ENCODE peak calls at places on chromosomes 7 and 10, in six cellular contexts. K is CD8-positive, alpha-beta memory T cell; M is body of pancreas; J is stomach; O is astrocyte; C is IMR-90. P is an unnamed sample. For H3K9me3, the result is how much of the 10 kb centered on the place peaks cover.

GRCh38 chr10:122550427-122550826 is 10.1 kb upstream of the DMBT1 start:
- DNase-seq in K (no peak), M (no peak), J (no peak), O (no peak), C (no peak), P (no peak)

GRCh38 chr10:31926765-31927596 is 1.6 kb downstream of the ARHGAP12 start:
- DNase-seq in K (no peak), M (no peak), J (no peak), O (no peak), C (no peak), P (no peak)

GRCh38 chr7:155188357-155188756 is 109.3 kb upstream of the INSIG1 start:
- DNase-seq in K (no peak), M (no peak), J (no peak), O (no peak), C (no peak), P (no peak)

GRCh38 chr7:137754076-137754851 is 92.5 kb downstream of the DGKI start:
- DNase-seq in K (no peak), M (no peak), J (no peak), O (peak), C (peak), P (no peak)

GRCh38 chr10:13651969-13652720 is 65.4 kb downstream of the PRPF18 start:
- DNase-seq in K (no peak), M (no peak), J (no peak), O (no peak), C (no peak), P (no peak)

GRCh38 chr7:96495751-96496216 is 173.9 kb upstream of the SLC25A13 start:
- DNase-seq in K (no peak), M (no peak), J (no peak), O (no peak), C (no peak), P (no peak)

GRCh38 chr7:19692111-19692828 is 16.6 kb downstream of the POLR1F start:
- DNase-seq in K (no peak), M (no peak), J (no peak), O (no peak), C (no peak), P (no peak)

GRCh38 chr10:89793649-89794254 is 92.4 kb downstream of the KIF20B start:
- DNase-seq in K (no peak), M (peak), J (no peak), O (peak), C (peak), P (no peak)

GRCh38 chr10:53314856-53315255 is 542.3 kb upstream of the MBL2 start:
- DNase-seq in K (no peak), M (no peak), J (no peak), O (peak), C (peak), P (no peak)

GRCh38 chr7:130909881-130910672 is 176.1 kb upstream of the KLF14 start:
- DNase-seq in K (no peak), M (no peak), J (no peak), O (peak), C (peak), P (no peak)

GRCh38 chr7:118573065-118573464 is 348.6 kb downstream of the ANKRD7 start:
- DNase-seq in K (no peak), M (peak), J (no peak), O (peak), C (no peak), P (no peak)

GRCh38 chr10:52250562-52250961 is 63.5 kb upstream of the DKK1 start:
- DNase-seq in K (no peak), M (no peak), J (no peak), O (no peak), C (peak), P (no peak)

GRCh38 chr7:20220293-20220755 is 3.1 kb upstream of the MACC1 start:
- DNase-seq in K (no peak), M (no peak), J (no peak), O (no peak), C (no peak), P (no peak)

GRCh38 chr7:114155106-114155765 is 236.4 kb upstream of the PPP1R3A start:
- DNase-seq in K (no peak), M (no peak), J (no peak), O (no peak), C (no peak), P (no peak)

GRCh38 chr10:17229016-17229716 is 1.1 kb downstream of the VIM start:
- DNase-seq in K (peak), M (peak), J (peak), O (peak), C (peak), P (peak)

GRCh38 chr7:22060197-22060596 is 114.5 kb upstream of the CDCA7L start:
- DNase-seq in K (no peak), M (no peak), J (no peak), O (no peak), C (no peak), P (no peak)

GRCh38 chr7:93574646-93575554 is at the start of gene CALCR:
- DNase-seq in K (no peak), M (no peak), J (no peak), O (no peak), C (no peak), P (no peak)

GRCh38 chr7:45957721-45958120 is 36.6 kb upstream of the IGFBP3 start:
- DNase-seq in K (no peak), M (no peak), J (no peak), O (no peak), C (no peak), P (no peak)

GRCh38 chr10:3780056-3780765 is 4.8 kb downstream of the KLF6 start:
- DNase-seq in K (no peak), M (no peak), J (no peak), O (peak), C (peak), P (peak)

GRCh38 chr7:74485611-74486010 is 31.9 kb downstream of the GTF2IRD1 start:
- DNase-seq in K (no peak), M (no peak), J (no peak), O (no peak), C (no peak), P (no peak)

GRCh38 chr10:107141539-107142061 is 22.9 kb downstream of the SORCS1 start:
- DNase-seq in K (no peak), M (no peak), J (no peak), O (no peak), C (no peak), P (no peak)

GRCh38 chr7:73999664-74000420 is 28.1 kb upstream of the ELN start:
- DNase-seq in K (no peak), M (peak), J (peak), O (peak), C (peak), P (no peak)

GRCh38 chr7:104956753-104957450 is 57.1 kb upstream of the KMT2E start:
- DNase-seq in K (no peak), M (no peak), J (no peak), O (peak), C (peak), P (no peak)

GRCh38 chr7:14436878-14437277 is 447.4 kb upstream of the ETV1 start:
- DNase-seq in K (no peak), M (no peak), J (no peak), O (no peak), C (no peak), P (no peak)

DNA sequence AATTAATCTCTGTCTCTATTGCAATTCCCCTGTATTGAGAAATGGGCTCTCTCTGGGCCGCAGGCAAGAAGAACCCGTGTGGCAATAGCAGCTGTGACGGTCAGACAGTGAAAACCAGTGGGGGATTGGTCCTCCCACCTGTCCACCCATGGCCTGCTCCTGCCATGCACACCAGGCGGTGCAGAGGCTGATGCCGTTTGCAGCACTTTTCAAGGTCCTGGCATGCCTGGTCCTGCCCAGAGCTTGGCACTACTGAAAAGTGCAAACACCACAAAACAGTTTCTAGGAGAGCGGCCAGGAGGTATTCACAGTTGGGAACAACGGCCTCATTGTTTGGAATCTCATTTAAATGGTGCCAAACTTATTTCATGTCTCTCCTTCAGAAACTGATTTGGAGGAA is 41.5 kb downstream of the PSPH start:
- DNase-seq in K (no peak), M (peak), J (peak), O (peak), C (no peak), P (no peak)
- H3K9me3 ChIP-seq in K (under half), M (under half), J (under half), O (under half), C (under half), P (under half)

GRCh38 chr7:153404781-153405279 is 645.3 kb downstream of the ACTR3B start:
- DNase-seq in K (no peak), M (no peak), J (no peak), O (no peak), C (no peak), P (no peak)

GRCh38 chr7:153401795-153402720 is 642.5 kb downstream of the ACTR3B start:
- DNase-seq in K (no peak), M (no peak), J (no peak), O (no peak), C (no peak), P (no peak)

GRCh38 chr7:153402721-153403541 is 643.4 kb downstream of the ACTR3B start:
- DNase-seq in K (no peak), M (no peak), J (no peak), O (no peak), C (no peak), P (no peak)

GRCh38 chr7:153405704-153406485 is 646.3 kb upstream of the DPP6 start:
- DNase-seq in K (no peak), M (no peak), J (no peak), O (no peak), C (no peak), P (no peak)

GRCh38 chr7:153404124-153404523 is 644.6 kb downstream of the ACTR3B start:
- DNase-seq in K (no peak), M (no peak), J (no peak), O (no peak), C (no peak), P (no peak)
- H3K9me3 ChIP-seq in K (under half), M (under half), J (under half), O (under half), C (under half), P (under half)

GRCh38 chr7:71885487-71885886 is 526.7 kb downstream of the CALN1 start:
- DNase-seq in K (no peak), M (no peak), J (no peak), O (no peak), C (no peak), P (no peak)

GRCh38 chr7:71886066-71886465 is 526.1 kb downstream of the CALN1 start:
- DNase-seq in K (no peak), M (no peak), J (no peak), O (no peak), C (no peak), P (no peak)

GRCh38 chr7:71883415-71883814 is 528.7 kb downstream of the CALN1 start:
- DNase-seq in K (no peak), M (no peak), J (no peak), O (no peak), C (no peak), P (no peak)
- H3K9me3 ChIP-seq in K (under half), M (under half), J (under half), O (under half), C (under half), P (under half)

GRCh38 chr7:4097001-4097609 is 585.0 kb upstream of the FOXK1 start:
- DNase-seq in K (no peak), M (no peak), J (no peak), O (no peak), C (no peak), P (no peak)

GRCh38 chr7:4093492-4093891 is 588.6 kb upstream of the FOXK1 start:
- DNase-seq in K (no peak), M (no peak), J (no peak), O (no peak), C (no peak), P (no peak)

GRCh38 chr7:4091767-4092166 is 590.3 kb upstream of the FOXK1 start:
- DNase-seq in K (no peak), M (no peak), J (no peak), O (no peak), C (no peak), P (no peak)

DNA sequence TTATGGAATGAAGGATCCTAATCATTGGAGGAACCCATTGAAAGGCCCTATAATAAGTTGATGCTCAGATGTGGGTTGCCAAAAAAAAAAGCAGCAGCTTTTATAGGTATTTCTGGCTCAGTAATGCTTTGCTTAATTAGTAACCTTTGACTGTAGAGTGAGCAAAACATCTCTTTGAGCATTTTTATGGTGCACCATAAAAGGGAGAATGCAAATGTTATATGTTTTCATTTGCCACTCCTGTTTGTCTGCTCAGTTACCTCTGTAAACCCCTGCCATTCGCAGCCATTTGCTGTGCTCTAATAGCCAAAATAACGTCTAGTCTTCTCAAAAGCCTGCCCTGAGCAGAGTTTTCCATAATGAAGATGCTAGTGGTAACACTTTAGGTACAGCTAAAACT is 589.1 kb upstream of the FOXK1 start:
- DNase-seq in K (no peak), M (no peak), J (no peak), O (no peak), C (no peak), P (no peak)
- H3K9me3 ChIP-seq in K (under half), M (under half), J (under half), O (under half), C (under half), P (under half)

GRCh38 chr10:6247041-6247712 is 44.4 kb downstream of the PFKFB3 start:
- DNase-seq in K (no peak), M (no peak), J (no peak), O (peak), C (no peak), P (no peak)
- H3K9me3 ChIP-seq in K (under half), M (under half), J (under half), O (under half), C (under half), P (under half)

DNA sequence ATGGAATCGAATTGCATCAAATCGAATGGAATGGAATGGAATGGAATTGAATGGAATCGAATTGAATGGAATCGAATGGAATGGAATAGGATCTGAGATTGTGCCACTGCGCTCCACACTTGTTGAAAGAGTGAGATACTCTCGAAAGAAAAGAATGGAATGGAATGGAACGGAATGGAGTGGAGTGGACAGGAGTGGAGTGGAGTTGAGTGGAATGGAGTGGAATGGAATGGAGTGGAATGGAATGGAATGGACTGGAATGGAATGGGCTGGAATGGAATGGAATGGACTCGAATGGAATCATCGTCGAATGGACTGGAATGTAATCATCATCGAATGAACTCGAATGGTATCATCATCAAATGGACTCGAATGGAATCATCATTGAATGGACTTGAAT is 38.0 kb downstream of the ZNF716 start:
- DNase-seq in K (no peak), M (no peak), J (no peak), O (no peak), C (no peak), P (no peak)
- H3K9me3 ChIP-seq in K (under half), M (under half), J (under half), O (under half), C (under half), P (under half)

DNA sequence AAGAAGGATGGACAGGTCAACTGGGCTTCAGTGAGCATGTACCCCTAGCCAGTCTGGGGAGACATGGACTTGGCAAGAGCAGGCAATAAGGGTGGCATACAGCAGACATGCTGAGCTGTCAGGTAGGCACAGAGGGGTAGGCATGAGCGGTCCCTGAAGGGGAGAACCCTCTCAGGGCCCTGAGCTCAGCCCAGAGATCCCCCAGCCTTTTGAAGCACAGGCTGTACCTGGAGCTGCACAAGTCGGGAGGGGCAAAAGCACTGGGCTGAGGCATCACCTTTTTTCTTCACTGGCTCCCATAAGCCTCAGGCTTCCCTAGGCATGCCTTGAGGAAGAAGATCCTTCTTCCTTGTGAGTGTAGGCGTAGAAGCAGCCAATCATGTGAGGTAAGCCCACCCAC is 42.3 kb downstream of the ZNF727 start:
- DNase-seq in K (no peak), M (no peak), J (no peak), O (no peak), C (no peak), P (no peak)
- H3K9me3 ChIP-seq in K (under half), M (half or more), J (half or more), O (under half), C (under half), P (under half)